ENCODE peak calls at places on chromosome 14, in four cellular contexts. T is T-helper 2 cell, V is heart right ventricle, F is iPS-NIHi11. S is an unnamed sample.

GRCh38 chr14:87084908-87085307 is 908.1 kb downstream of the GALC start:
- DNase-seq in T (no peak), F (peak), V (no peak), S (no peak)

GRCh38 chr14:24422261-24422660 is 7.2 kb downstream of the CBLN3 start:
- DNase-seq in T (no peak), V (no peak), F (no peak), S (no peak)

GRCh38 chr14:97219356-97220017 is 422.3 kb downstream of the VRK1 start:
- DNase-seq in V (no peak), T (no peak), F (peak), S (no peak)

GRCh38 chr14:34693228-34693939 is 21.0 kb downstream of the CFL2 start:
- DNase-seq in T (no peak), F (peak), V (no peak), S (no peak)

GRCh38 chr14:24055971-24056799 is 4.4 kb downstream of the CARMIL3 start:
- DNase-seq in V (no peak), F (no peak), T (no peak), S (no peak)

GRCh38 chr14:61231810-61232209 is 49.3 kb downstream of the TMEM30B start:
- DNase-seq in T (no peak), V (no peak), F (no peak), S (no peak)

GRCh38 chr14:101905614-101906013 is 58.8 kb upstream of the DYNC1H1 start:
- DNase-seq in F (no peak), T (no peak), V (no peak), S (no peak)

GRCh38 chr14:90440592-90440991 is 43.8 kb downstream of the CALM1 start:
- DNase-seq in T (no peak), F (no peak), V (no peak), S (no peak)

GRCh38 chr14:100129161-100129589 is 30.3 kb downstream of the DEGS2 start:
- DNase-seq in T (no peak), V (no peak), F (no peak), S (no peak)

GRCh38 chr14:100440207-100440631 is 117.1 kb downstream of the SLC25A47 start:
- DNase-seq in F (peak), V (peak), T (no peak), S (peak)

GRCh38 chr14:24051162-24051788 is 534 bp upstream of the CARMIL3 start:
- DNase-seq in T (no peak), F (peak), V (no peak), S (no peak)

GRCh38 chr14:105203057-105203494 is 22.0 kb upstream of the NUDT14 start:
- DNase-seq in F (peak), T (peak), V (peak), S (peak)

GRCh38 chr14:32121536-32121935 is 44.4 kb downstream of the ARHGAP5 start:
- DNase-seq in T (no peak), V (no peak), F (no peak), S (no peak)

GRCh38 chr14:100334904-100335303 is 11.8 kb downstream of the SLC25A47 start:
- DNase-seq in V (no peak), T (no peak), F (no peak), S (peak)

GRCh38 chr14:54338696-54339317 is 58.0 kb upstream of the CDKN3 start:
- DNase-seq in T (no peak), F (peak), V (no peak), S (no peak)

GRCh38 chr14:64763801-64764511 is 59.7 kb downstream of the PLEKHG3 start:
- DNase-seq in F (no peak), T (no peak), V (no peak), S (peak)

GRCh38 chr14:81829447-81829846 is 295.8 kb upstream of the SEL1L start:
- DNase-seq in F (no peak), V (no peak), T (no peak), S (no peak)

GRCh38 chr14:32588448-32589320 is 259.6 kb downstream of the AKAP6 start:
- DNase-seq in T (no peak), F (peak), V (no peak), S (no peak)